ENCODE peak calls at places on chromosomes 4 and X, in five cellular contexts. R is HepG2, P is K562, A is upper lobe of left lung, X is GM12878. M is an unnamed sample.

GRCh38 chr4:73281982-73282381 is 23.4 kb upstream of the ANKRD17 start:
- ATAC-seq in R (no peak), P (no peak), A (no peak), X (no peak), M (no peak)

GRCh38 chr4:139641218-139641617 is 24.4 kb upstream of the MGST2 start:
- ATAC-seq in R (peak), P (no peak), A (peak), X (no peak), M (no peak)

GRCh38 chrX:72062890-72063289 is 68.8 kb downstream of the RTL5 start:
- ATAC-seq in R (no peak), P (no peak), A (peak), X (no peak), M (peak)

GRCh38 chr4:151894246-151894645 is 133.4 kb upstream of the GATB start:
- ATAC-seq in R (no peak), P (no peak), A (no peak), X (no peak), M (no peak)

GRCh38 chr4:7805533-7806079 is 134.1 kb downstream of the AFAP1 start:
- ATAC-seq in R (peak), P (no peak), A (peak), X (no peak), M (peak)

GRCh38 chr4:78694457-78694787 is 81.7 kb upstream of the BMP2K start:
- ATAC-seq in R (no peak), P (no peak), A (no peak), X (no peak), M (no peak)

GRCh38 chrX:122422547-122422946 is 761.5 kb upstream of the GRIA3 start:
- ATAC-seq in R (no peak), P (no peak), A (no peak), X (no peak), M (no peak)

GRCh38 chr4:22679518-22679897 is 13.2 kb upstream of the GBA3 start:
- ATAC-seq in R (no peak), P (no peak), A (peak), X (no peak), M (peak)

GRCh38 chr4:123662827-123663226 is 266.2 kb downstream of the SPRY1 start:
- ATAC-seq in R (no peak), P (no peak), A (no peak), X (no peak), M (no peak)

GRCh38 chrX:155188786-155189185 is 27.5 kb upstream of the VBP1 start:
- ATAC-seq in R (no peak), P (no peak), A (no peak), X (no peak), M (no peak)

GRCh38 chr4:99723555-99724450 is 66.2 kb upstream of the C4orf54 start:
- ATAC-seq in R (peak), P (peak), A (peak), X (no peak), M (peak)

GRCh38 chr4:73609688-73610087 is 10.5 kb downstream of the RASSF6 start:
- ATAC-seq in R (peak), P (no peak), A (no peak), X (no peak), M (no peak)

GRCh38 chr4:138348055-138348454 is 105.9 kb upstream of the SLC7A11 start:
- ATAC-seq in R (peak), P (no peak), A (no peak), X (peak), M (no peak)

GRCh38 chrX:115372026-115372610 is 82.6 kb downstream of the LUZP4 start:
- ATAC-seq in R (no peak), P (no peak), A (peak), X (peak), M (peak)

GRCh38 chr4:108359130-108359709 is 190.5 kb upstream of the LEF1 start:
- ATAC-seq in R (no peak), P (no peak), A (no peak), X (no peak), M (no peak)

GRCh38 chr4:41029098-41029497 is 185.2 kb downstream of the APBB2 start:
- ATAC-seq in R (no peak), P (no peak), A (no peak), X (no peak), M (no peak)

GRCh38 chr4:85565761-85566480 is 91.0 kb downstream of the ARHGAP24 start:
- ATAC-seq in R (no peak), P (no peak), A (no peak), X (peak), M (no peak)

GRCh38 chr4:175411251-175411650 is 400.8 kb downstream of the GPM6A start:
- ATAC-seq in R (no peak), P (no peak), A (no peak), X (no peak), M (no peak)

GRCh38 chrX:27751976-27752375 is 55.8 kb upstream of the MAGEB10 start:
- ATAC-seq in R (no peak), P (no peak), A (no peak), X (no peak), M (no peak)

GRCh38 chr4:24489870-24490269 is 94.5 kb downstream of the DHX15 start:
- ATAC-seq in R (no peak), P (no peak), A (peak), X (no peak), M (peak)

GRCh38 chrX:19785647-19786046 is 101.8 kb downstream of the SH3KBP1 start:
- ATAC-seq in R (no peak), P (no peak), A (no peak), X (peak), M (no peak)

GRCh38 chr4:79650794-79651431 is 242.9 kb upstream of the GK2 start:
- ATAC-seq in R (no peak), P (no peak), A (no peak), X (peak), M (peak)

GRCh38 chrX:17531500-17531899 is 156.5 kb downstream of the NHS start:
- ATAC-seq in R (no peak), P (no peak), A (no peak), X (no peak), M (no peak)

GRCh38 chr4:103075435-103075893 is 1.1 kb downstream of the SLC9B2 start:
- ATAC-seq in R (peak), P (no peak), A (no peak), X (peak), M (no peak)

GRCh38 chr4:90317785-90318184 is 190.6 kb downstream of the CCSER1 start:
- ATAC-seq in R (no peak), P (no peak), A (peak), X (peak), M (peak)

GRCh38 chr4:112923514-112923913 is 125.9 kb upstream of the ANK2 start:
- ATAC-seq in R (no peak), P (no peak), A (no peak), X (no peak), M (peak)

GRCh38 chr4:126800723-126801191 is 832.0 kb upstream of the INTU start:
- ATAC-seq in R (no peak), P (peak), A (no peak), X (peak), M (no peak)

GRCh38 chr4:1194028-1194900 is 21.9 kb upstream of the SPON2 start:
- ATAC-seq in R (peak), P (peak), A (peak), X (no peak), M (peak)
- TF ChIP-seq POLR2AphosphoS5 in R (no peak), P (no peak), A (no peak), X (no peak), M (peak)

GRCh38 chrX:41670108-41670507 is 18.7 kb upstream of the GPR34 start:
- ATAC-seq in R (no peak), P (no peak), A (no peak), X (no peak), M (no peak)
- H3K27ac ChIP-seq in R (no peak), P (no peak), A (no peak), X (no peak), M (no peak)

DNA sequence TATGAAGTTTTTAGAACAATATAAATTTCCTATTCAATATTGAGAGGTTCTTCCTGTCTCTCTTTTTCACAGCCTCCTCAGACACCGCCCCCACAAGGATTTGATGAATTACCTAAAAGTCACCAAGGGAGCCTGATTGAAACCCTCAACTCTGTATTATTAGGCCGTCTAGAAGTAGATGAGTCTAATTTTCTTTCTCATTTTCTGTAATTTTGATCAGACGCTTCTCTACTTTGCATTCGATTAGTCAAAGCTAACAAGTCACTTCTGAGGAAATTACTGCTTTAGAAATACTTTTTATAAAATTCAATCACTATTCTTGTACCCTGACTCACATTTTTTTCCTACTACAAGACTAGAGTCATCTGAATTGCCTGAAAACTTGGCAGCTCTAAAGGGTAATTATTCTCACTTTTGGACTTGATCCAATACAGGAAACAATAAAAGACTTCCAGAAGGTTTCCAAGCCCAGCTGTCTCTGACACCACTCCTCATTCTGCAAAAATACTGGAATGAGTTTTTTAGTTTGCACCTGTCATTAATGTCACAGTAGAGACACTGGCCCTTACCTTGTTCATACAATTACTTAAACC is 111.2 kb downstream of the ELOVL6 start:
- ATAC-seq in R (no peak), P (no peak), A (peak), X (no peak), M (no peak)
- TF ChIP-seq EP300 in R (no peak), P (no peak), A (no peak), X (no peak), M (no peak)

GRCh38 chr4:97412331-97412730 is 730.9 kb downstream of the STPG2 start:
- ATAC-seq in R (no peak), P (no peak), A (no peak), X (no peak), M (no peak)
- TF ChIP-seq POLR2AphosphoS5 in R (no peak), P (no peak), A (no peak), X (no peak), M (no peak)

GRCh38 chrX:66601522-66601921 is 37.4 kb downstream of the EDA2R start:
- ATAC-seq in R (no peak), P (no peak), A (no peak), X (no peak), M (no peak)

DNA sequence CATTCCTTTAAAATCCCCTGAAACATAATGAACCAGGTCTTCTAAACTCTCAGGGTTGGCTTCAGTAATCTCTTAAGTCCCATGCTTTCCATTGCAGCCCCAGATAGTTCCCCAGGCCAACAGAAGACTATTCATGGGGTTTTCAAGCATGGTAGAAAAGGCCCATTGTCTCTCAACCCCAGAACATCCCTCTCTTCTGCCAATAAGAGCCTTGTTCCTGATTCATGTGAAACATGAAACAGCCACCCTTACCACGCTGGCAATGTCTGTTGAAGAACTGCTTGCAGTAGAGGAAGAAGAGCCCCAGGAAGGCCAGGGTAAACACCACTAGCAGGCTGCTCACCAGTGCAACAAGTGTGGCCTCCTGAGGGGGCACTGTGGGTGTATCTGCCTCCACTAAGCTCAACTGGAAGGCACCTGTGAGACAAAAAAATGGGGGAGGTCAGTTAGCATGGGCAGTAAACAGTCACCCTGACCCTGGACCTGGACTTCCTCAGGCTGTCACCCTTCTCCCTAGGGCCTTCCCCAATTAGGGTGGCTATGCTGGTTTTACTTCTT is 36.4 kb downstream of the EDA2R start:
- ATAC-seq in R (peak), P (no peak), A (no peak), X (peak), M (no peak)
- H3K27ac ChIP-seq in R (no peak), P (no peak), A (no peak), X (no peak), M (no peak)

M was measured in gastroesophageal sphincter.